ENCODE peak calls at places on chromosomes 5 and 9, in five cellular contexts. L is OCI-LY7, C is fibroblast of lung, X is A549, J is GM23248. Q is an unnamed sample.

GRCh38 chr9:108180511-108180910 is 675.3 kb downstream of the ACTL7B start:
- DNase-seq in L (no peak), J (no peak), C (peak; percentile 18), X (no peak), Q (no peak)

GRCh38 chr9:78903581-78903980 is 606.7 kb downstream of the PSAT1 start:
- DNase-seq in X (no peak), J (peak; percentile 47), L (no peak), C (peak; percentile 63), Q (no peak)

GRCh38 chr5:107605596-107606125 is 65.1 kb downstream of the EFNA5 start:
- DNase-seq in C (no peak), L (no peak), X (no peak), J (no peak), Q (no peak)

GRCh38 chr9:124873664-124874063 is 11.7 kb downstream of the ARPC5L start:
- DNase-seq in L (no peak), J (no peak), X (no peak), C (no peak), Q (no peak)

GRCh38 chr5:139415221-139415861 is 11.5 kb upstream of the SPATA24 start:
- DNase-seq in X (no peak), J (no peak), C (no peak), L (no peak), Q (no peak)

GRCh38 chr9:95268681-95269080 is 48.8 kb downstream of the FANCC start:
- DNase-seq in X (peak; percentile 21), C (peak; percentile 63), L (peak; percentile 24), J (peak; percentile 27), Q (no peak)

GRCh38 chr5:142143878-142144277 is 35.3 kb downstream of the NDFIP1 start:
- DNase-seq in J (peak; percentile 72), C (peak; percentile 71), X (peak; percentile 40), L (peak; percentile 53), Q (no peak)

GRCh38 chr5:51345106-51345505 is 38.1 kb upstream of the ISL1 start:
- DNase-seq in C (no peak), L (no peak), X (no peak), J (peak; percentile 4), Q (no peak)

GRCh38 chr9:133113928-133114351 is 7.1 kb downstream of the RALGDS start:
- DNase-seq in L (no peak), C (no peak), X (no peak), J (no peak), Q (no peak)

GRCh38 chr9:2132484-2133082 is 117.4 kb downstream of the SMARCA2 start:
- DNase-seq in X (peak; percentile 34), L (peak; percentile 36), J (peak; percentile 70), C (peak; percentile 72), Q (no peak)

GRCh38 chr9:93256878-93257807 is 73.2 kb downstream of the WNK2 start:
- DNase-seq in X (no peak), L (no peak), C (no peak), J (no peak), Q (no peak)

GRCh38 chr9:4678679-4679267 is 596 bp upstream of the CDC37L1 start:
- DNase-seq in L (peak; percentile 47), X (no peak), J (peak; percentile 59), C (peak; percentile 67), Q (no peak)

GRCh38 chr9:114099523-114100270 is 605 bp upstream of the KIF12 start:
- DNase-seq in X (no peak), L (no peak), J (no peak), C (no peak), Q (no peak)

GRCh38 chr9:134318941-134319305 is 7.3 kb upstream of the RXRA start:
- DNase-seq in X (no peak), L (no peak), J (no peak), C (no peak), Q (no peak)

GRCh38 chr5:84301535-84301934 is 83.1 kb downstream of the EDIL3 start:
- DNase-seq in X (no peak), C (peak; percentile 19), J (peak; percentile 4), L (no peak), Q (no peak)

GRCh38 chr5:135543151-135543818 is 7.5 kb upstream of the NEUROG1 start:
- DNase-seq in J (no peak), L (no peak), X (no peak), C (no peak), Q (no peak)

GRCh38 chr5:173479711-173480110 is 136.7 kb downstream of the BOD1 start:
- DNase-seq in X (no peak), C (peak; percentile 21), L (no peak), J (no peak), Q (no peak)

GRCh38 chr5:92548351-92548750 is 1032.7 kb downstream of the NR2F1-AS1 start:
- DNase-seq in L (no peak), J (no peak), X (no peak), C (peak; percentile 94), Q (no peak)

GRCh38 chr5:104297076-104297475 is 734.5 kb upstream of the NUDT12 start:
- DNase-seq in C (no peak), J (no peak), X (no peak), L (no peak), Q (no peak)

GRCh38 chr5:36301858-36302603 is at the start of gene RANBP3L:
- DNase-seq in X (no peak), L (peak; percentile 40), J (peak; percentile 44), C (peak; percentile 86), Q (no peak)

GRCh38 chr9:108885643-108886348 is 23.7 kb downstream of the ACTL7A start:
- DNase-seq in J (peak; percentile 76), L (peak; percentile 44), C (peak; percentile 76), X (peak; percentile 52), Q (peak; percentile 50)

GRCh38 chr9:33718987-33719386 is 76.4 kb upstream of the PRSS3 start:
- DNase-seq in L (no peak), J (peak; percentile 68), C (no peak), X (no peak), Q (no peak)

GRCh38 chr5:18798058-18798457 is 1163.8 kb downstream of the TAF11L14 start:
- DNase-seq in C (no peak), X (no peak), J (no peak), L (no peak), Q (no peak)
- H3K4me2 ChIP-seq in C (no peak overlapping the region), X (no peak overlapping the region), J (no peak overlapping the region), L (no peak overlapping the region), Q (no peak overlapping the region)

DNA sequence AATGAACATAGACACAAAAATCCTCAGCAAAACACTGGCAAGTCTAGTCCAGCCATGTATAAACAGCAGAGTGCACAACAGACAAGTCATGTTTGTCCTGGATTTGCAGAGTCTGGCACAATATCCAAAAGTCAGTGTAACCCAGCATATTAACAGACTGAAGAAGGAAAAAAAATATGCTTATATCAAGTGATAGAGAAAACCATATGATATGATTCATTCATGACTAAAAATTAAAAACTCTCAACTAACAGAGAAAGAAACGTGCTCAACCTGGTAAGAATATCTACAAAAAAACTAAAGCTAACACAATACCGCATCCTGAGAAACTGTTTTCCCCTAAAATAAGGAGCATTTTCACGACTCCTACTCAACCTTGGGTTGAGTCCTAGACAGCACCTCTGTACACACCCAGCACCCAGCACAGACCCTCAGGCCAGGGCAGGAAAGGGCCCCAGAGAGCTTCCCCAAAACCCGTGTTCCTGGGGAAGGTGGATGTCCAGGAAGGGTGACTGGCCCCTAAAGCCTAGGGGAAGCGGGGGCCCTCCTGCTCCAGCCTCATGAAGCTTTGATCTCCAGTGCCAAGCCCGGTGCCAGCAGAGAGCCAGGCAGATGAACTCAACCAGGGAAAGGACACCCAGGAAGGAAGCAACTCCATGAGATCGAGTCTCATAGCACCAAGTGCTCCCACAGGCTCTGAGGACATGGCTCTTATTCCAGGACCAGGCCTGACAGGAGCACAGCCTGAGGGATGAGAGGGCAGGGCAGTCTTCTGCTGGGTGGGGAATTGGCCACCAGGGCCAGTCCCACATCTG is 38.9 kb downstream of the ADAMTS2 start:
- DNase-seq in C (peak; percentile 58), X (no peak), L (no peak), J (peak; percentile 57), Q (no peak)
- H3K27ac ChIP-seq in C (peak overlapping the region; percentile 67), X (no peak overlapping the region), L (no peak overlapping the region), J (peak overlapping the region; percentile 96), Q (no peak overlapping the region)

DNA sequence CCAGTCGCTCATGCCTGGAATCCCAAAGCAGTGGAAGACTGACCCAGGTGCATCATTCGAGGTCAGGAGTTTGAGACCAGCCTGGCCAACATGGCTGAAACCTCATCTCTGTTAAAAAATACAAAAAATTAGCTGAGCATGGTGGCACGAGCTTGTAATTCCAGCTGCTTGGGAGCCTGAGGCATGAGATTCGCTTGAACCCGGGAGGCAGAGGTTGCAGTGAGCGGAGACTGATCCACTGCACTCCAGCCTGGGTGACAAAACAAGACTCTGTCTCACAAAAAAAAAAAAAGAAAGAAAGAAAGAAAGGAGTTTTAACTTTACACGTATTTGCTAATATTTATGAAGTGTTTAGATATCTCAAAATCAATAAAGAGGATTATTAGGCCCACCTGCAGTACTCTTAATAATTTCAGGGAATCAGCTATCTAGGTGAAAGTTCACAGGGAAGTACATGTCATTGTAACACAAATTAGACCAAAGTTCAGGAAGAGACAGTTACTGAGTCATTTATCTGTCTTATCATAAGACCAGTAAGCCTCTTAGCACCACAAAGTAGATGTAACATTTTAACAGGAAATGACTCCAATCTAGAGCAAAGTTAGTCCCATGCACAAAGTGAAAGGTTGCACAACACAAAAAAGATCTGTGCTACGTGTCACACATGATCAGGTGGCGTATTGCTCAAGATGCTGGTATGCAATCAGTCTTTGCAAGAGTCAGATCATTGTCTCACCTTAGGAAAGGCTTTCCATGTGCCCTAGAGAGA is 34.1 kb upstream of the PLIN2 start:
- DNase-seq in J (peak; percentile 95), C (peak; percentile 98), L (no peak), X (peak; percentile 69), Q (peak; percentile 97)
- H3K4me2 ChIP-seq in J (peak overlapping the region; percentile 71), C (peak overlapping the region; percentile 51), L (no peak overlapping the region), X (peak overlapping the region; percentile 82), Q (peak overlapping the region; percentile 67)

DNA sequence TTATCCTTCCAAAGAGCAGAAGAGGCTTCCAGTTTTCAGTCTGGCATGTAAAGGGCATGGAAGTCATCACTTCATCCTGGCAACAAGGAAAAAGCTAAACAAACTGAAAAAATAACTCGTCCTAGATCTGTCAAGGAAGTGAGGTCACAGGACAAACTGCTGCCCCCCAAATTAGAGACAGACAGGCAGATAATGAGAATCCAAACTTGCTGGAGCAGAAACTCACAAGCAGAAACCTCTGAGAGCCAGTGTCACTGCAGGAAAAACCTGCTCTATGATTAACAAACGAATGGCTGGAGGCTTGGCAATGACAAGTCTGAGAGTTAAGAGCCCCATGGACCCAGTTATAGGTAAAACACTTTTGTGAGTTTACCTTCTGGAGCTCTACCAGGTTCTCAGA is 18.9 kb upstream of the MLANA start:
- DNase-seq in X (no peak), L (no peak), C (no peak), J (no peak), Q (no peak)
- H3K27ac ChIP-seq in X (peak overlapping the region; percentile 22), L (no peak overlapping the region), C (no peak overlapping the region), J (no peak overlapping the region), Q (no peak overlapping the region)

GRCh38 chr9:130262061-130262745 is 3.4 kb upstream of the HMCN2 start:
- DNase-seq in C (no peak), X (no peak), L (no peak), J (no peak), Q (no peak)
- H3K4me2 ChIP-seq in C (no peak overlapping the region), X (no peak overlapping the region), L (no peak overlapping the region), J (no peak overlapping the region), Q (no peak overlapping the region)

GRCh38 chr5:79133121-79133656 is 21.6 kb downstream of the BHMT start:
- DNase-seq in J (peak; percentile 62), C (peak; percentile 78), X (no peak), L (peak; percentile 74), Q (no peak)
- H3K27ac ChIP-seq in J (peak overlapping the region; percentile 63), C (peak overlapping the region; percentile 46), X (peak overlapping the region; percentile 84), L (no peak overlapping the region), Q (peak overlapping the region; percentile 82)

Q was measured in PC-9.